ENCODE peak calls at places on chromosome 10, in six cellular contexts. K, E, Z, S, T and U are unnamed samples. For H3K36me3, the result is how much of the 10 kb centered on the place peaks cover.

GRCh38 chr10:12067336-12067735 is 1.4 kb upstream of the DHTKD1 start:
- DNase-seq in E (no peak), S (no peak), T (no peak), K (no peak), Z (no peak), U (no peak)

GRCh38 chr10:62250594-62251198 is 17.9 kb downstream of the RTKN2 start:
- DNase-seq in S (peak), K (no peak), E (no peak), T (no peak), Z (no peak), U (peak)

GRCh38 chr10:71217266-71218045 is 5.1 kb downstream of the UNC5B start:
- DNase-seq in E (no peak), Z (no peak), K (no peak), T (peak), S (peak), U (peak)

GRCh38 chr10:68271104-68271882 is 39.4 kb upstream of the ATOH7 start:
- DNase-seq in E (no peak), S (peak), Z (no peak), K (peak), T (peak), U (peak)

GRCh38 chr10:10462116-10462515 is 555.6 kb upstream of the CELF2 start:
- DNase-seq in T (peak), E (no peak), Z (no peak), K (no peak), S (no peak), U (no peak)

GRCh38 chr10:24483701-24484100 is 240.0 kb downstream of the ARHGAP21 start:
- DNase-seq in Z (no peak), K (peak), T (peak), S (peak), E (no peak), U (peak)

GRCh38 chr10:71767420-71768035 is 5.8 kb downstream of the VSIR start:
- DNase-seq in Z (peak), T (no peak), S (peak), E (no peak), K (no peak), U (peak)

GRCh38 chr10:88968316-88968882 is 15.8 kb upstream of the ACTA2 start:
- DNase-seq in Z (no peak), S (no peak), K (no peak), E (no peak), T (no peak), U (no peak)

GRCh38 chr10:89867964-89868363 is 166.6 kb downstream of the KIF20B start:
- DNase-seq in Z (no peak), K (no peak), E (no peak), S (no peak), T (no peak), U (peak)

GRCh38 chr10:115030483-115031200 is 62.5 kb upstream of the ATRNL1 start:
- DNase-seq in S (no peak), K (no peak), E (no peak), Z (no peak), T (peak), U (no peak)

GRCh38 chr10:77156406-77156879 is 481.2 kb downstream of the KCNMA1 start:
- DNase-seq in K (no peak), E (no peak), Z (no peak), S (no peak), T (no peak), U (no peak)

GRCh38 chr10:33616921-33617320 is 282.5 kb upstream of the NRP1 start:
- DNase-seq in E (no peak), K (no peak), S (no peak), T (no peak), Z (no peak), U (peak)

GRCh38 chr10:1360581-1361164 is 304.5 kb downstream of the WDR37 start:
- DNase-seq in T (peak), E (no peak), S (no peak), K (no peak), Z (no peak), U (peak)

GRCh38 chr10:108561649-108562048 is 1361.7 kb downstream of the XPNPEP1 start:
- DNase-seq in T (no peak), S (no peak), E (no peak), Z (no peak), K (no peak), U (no peak)

GRCh38 chr10:79382491-79382941 is 35.2 kb downstream of the PPIF start:
- DNase-seq in E (no peak), K (peak), Z (no peak), T (no peak), S (no peak), U (no peak)

GRCh38 chr10:89414879-89415821 is 782 bp downstream of the IFIT5 start:
- DNase-seq in T (peak), Z (peak), S (no peak), E (peak), K (peak), U (peak)

GRCh38 chr10:37937864-37938263 is 38.6 kb downstream of the ZNF25 start:
- DNase-seq in S (no peak), K (no peak), E (no peak), Z (no peak), T (no peak), U (no peak)

GRCh38 chr10:84424731-84425165 is 96.4 kb downstream of the CCSER2 start:
- DNase-seq in Z (peak), E (no peak), K (no peak), T (peak), S (no peak), U (peak)

GRCh38 chr10:102283890-102284289 is 38.6 kb downstream of the GBF1 start:
- DNase-seq in E (no peak), Z (no peak), S (no peak), K (no peak), T (no peak), U (no peak)

GRCh38 chr10:62326134-62326533 is 48.0 kb upstream of the ZNF365 start:
- DNase-seq in K (no peak), T (no peak), E (no peak), Z (no peak), S (no peak), U (no peak)

GRCh38 chr10:24706479-24707118 is 17.1 kb downstream of the ARHGAP21 start:
- DNase-seq in E (no peak), T (no peak), Z (no peak), S (no peak), K (no peak), U (peak)

GRCh38 chr10:55287346-55287745 is 486.3 kb upstream of the PCDH15 start:
- DNase-seq in S (no peak), K (no peak), Z (no peak), E (no peak), T (no peak), U (no peak)

GRCh38 chr10:11317936-11318670 is 293.3 kb downstream of the USP6NL start:
- DNase-seq in K (no peak), S (no peak), T (no peak), Z (no peak), E (no peak), U (no peak)

GRCh38 chr10:29446327-29446726 is 157.5 kb downstream of the LYZL1 start:
- DNase-seq in E (no peak), S (no peak), Z (no peak), T (no peak), K (no peak), U (no peak)

GRCh38 chr10:84605802-84606201 is 277.4 kb downstream of the CCSER2 start:
- DNase-seq in S (no peak), K (no peak), E (no peak), Z (no peak), T (no peak), U (no peak)

GRCh38 chr10:52351911-52352310 is 37.8 kb downstream of the DKK1 start:
- DNase-seq in Z (no peak), T (no peak), S (no peak), E (no peak), K (no peak), U (no peak)

GRCh38 chr10:78778446-78779338 is 290.1 kb upstream of the ZMIZ1 start:
- DNase-seq in S (peak), Z (no peak), E (no peak), K (no peak), T (no peak), U (no peak)

GRCh38 chr10:73088304-73088703 is 8.4 kb downstream of the P4HA1 start:
- DNase-seq in T (no peak), S (no peak), K (no peak), Z (no peak), E (no peak), U (no peak)

GRCh38 chr10:95346715-95347401 is 56.1 kb upstream of the PDLIM1 start:
- DNase-seq in Z (no peak), S (peak), T (peak), K (no peak), E (no peak), U (no peak)
- H3K36me3 ChIP-seq in Z (half or more), S (under half), T (under half), K (under half), E (under half), U (under half)

GRCh38 chr10:118595598-118596425 is at the start of gene PRLHR:
- DNase-seq in S (peak), E (no peak), Z (no peak), K (peak), T (peak), U (peak)
- H3K4me3 ChIP-seq in S (no peak), E (no peak), Z (no peak), K (peak), T (peak), U (no peak)

GRCh38 chr10:125010362-125010761 is 68.4 kb downstream of the ZRANB1 start:
- DNase-seq in K (no peak), S (no peak), E (no peak), Z (peak), T (no peak), U (no peak)
- H3K36me3 ChIP-seq in K (under half), S (under half), E (under half), Z (under half), T (under half), U (under half)

DNA sequence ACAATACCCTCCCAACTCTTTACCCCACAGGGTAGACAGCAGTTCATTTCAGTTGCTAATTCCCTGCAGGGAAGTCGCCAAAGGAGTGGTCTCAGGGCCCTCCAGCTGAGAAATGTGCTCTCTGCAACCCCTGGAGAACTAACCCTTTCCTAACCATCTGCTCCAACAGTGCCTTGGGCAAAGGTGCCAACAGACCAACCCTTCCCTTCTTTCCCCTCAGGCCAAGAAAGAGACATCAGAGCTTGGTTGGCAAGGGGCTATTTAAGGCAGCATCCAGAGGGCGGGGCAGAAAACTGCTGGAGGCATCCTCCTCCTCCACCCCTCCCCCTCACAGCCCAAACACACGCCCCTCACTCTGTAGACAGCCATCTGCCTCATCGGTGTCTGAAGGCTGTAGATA is 1.7 kb downstream of the SORBS1 start:
- DNase-seq in T (peak), E (no peak), S (no peak), K (no peak), Z (no peak), U (no peak)
- H3K4me3 ChIP-seq in T (peak), E (no peak), S (peak), K (no peak), Z (peak), U (no peak)

DNA sequence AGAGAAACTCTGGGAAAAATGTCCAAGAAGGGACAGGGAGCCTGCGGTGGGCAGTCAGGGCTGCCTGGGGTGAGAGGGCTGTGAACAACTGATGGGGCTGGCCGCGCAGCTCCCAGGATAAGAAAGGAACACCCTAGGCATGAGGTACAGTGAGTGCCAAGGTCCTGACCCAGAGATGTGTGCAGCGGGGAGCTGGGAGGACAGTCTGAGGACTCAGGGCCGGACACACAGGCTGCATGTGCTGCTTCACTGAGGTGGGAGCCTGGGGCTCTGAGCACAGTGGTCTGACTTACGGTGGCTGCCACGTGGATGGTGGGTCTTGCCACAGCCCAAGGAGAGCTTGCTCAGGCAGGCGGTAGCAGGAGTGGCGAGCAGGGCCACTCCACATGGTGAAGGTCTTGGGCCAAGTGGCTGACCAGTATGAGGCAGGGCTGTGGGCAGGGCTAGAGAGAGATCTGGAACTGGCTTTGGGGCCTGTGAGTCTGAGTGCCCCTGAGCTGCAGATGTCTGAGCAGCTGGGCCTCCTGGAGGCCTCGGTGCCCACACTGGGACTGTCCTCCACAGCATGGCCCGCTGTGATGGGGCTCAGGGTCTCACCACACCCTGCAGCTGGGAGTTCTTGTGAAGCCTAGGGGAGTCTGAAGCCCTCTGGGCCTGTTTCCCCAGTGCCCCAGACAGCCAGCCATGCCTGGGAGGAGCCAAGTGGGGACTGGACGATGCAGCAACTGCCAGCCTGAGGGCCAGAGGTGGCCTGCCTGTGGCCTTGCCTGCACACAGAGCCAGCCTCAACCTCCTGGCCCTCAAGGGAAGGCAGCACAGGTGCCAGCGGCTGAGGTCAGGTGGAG is 60.3 kb downstream of the RASGEF1A start:
- DNase-seq in K (peak), T (no peak), Z (peak), S (peak), E (no peak), U (no peak)
- H3K36me3 ChIP-seq in K (under half), T (under half), Z (under half), S (under half), E (under half), U (under half)

GRCh38 chr10:125158528-125159485 is 1.6 kb downstream of the CTBP2 start:
- DNase-seq in Z (peak), S (no peak), K (no peak), T (peak), E (no peak), U (peak)

GRCh38 chr10:125160856-125161569 is 650 bp upstream of the CTBP2 start:
- DNase-seq in K (peak), T (peak), S (peak), Z (peak), E (no peak), U (peak)

GRCh38 chr10:125159486-125159931 is 854 bp downstream of the CTBP2 start:
- DNase-seq in S (no peak), E (no peak), T (peak), Z (no peak), K (no peak), U (peak)

GRCh38 chr10:125161570-125162139 is 1.3 kb upstream of the CTBP2 start:
- DNase-seq in Z (no peak), K (no peak), E (no peak), T (no peak), S (no peak), U (peak)

DNA sequence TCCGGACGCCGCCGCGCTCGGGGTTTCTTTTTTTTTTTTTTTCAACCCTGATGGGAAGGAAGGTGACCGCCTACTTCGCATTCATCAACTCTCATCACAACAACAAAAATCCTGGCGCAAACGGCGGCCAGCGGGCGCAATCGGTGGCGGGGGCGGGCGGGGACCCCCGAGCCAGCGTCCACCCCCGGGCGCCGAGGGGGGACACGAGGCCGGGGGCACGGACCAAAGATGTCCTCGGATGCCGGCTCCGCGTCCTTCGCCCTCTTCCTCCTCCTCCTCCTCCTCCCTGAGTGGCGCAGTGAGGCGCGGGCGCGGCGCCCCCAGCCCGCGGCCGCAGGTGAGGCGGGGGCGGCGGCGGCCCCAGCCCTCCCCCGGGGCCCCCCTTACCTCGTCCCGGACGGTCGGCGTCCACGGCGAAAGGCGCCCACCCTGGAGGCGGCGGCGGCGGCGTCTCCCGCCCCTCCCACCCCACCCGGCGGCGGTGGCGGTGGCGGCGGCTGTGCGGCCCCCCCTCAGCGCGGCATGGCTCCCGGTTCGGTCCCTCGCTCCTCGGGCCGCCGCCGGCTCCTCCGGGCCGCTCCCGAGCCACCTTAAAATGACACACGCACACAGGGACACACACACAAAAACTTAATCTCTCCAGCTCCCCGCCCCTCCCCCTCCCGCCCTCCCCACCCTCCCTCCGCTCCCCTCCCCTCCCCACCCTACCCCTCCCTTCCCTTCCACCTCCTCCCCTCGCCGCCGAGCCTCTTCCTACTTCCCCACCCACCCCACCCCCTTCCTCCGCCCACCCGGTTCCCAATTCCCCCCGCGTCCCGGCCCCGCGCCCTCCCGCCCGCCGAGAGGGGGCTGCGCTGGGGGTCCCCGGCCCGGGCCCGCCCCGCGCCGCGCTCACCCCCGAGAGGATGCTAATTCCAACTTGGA is at the start of gene CTBP2:
- DNase-seq in T (peak), S (peak), K (peak), E (no peak), Z (peak), U (peak)
- H3K4me3 ChIP-seq in T (peak), S (peak), K (peak), E (no peak), Z (peak), U (peak)

DNA sequence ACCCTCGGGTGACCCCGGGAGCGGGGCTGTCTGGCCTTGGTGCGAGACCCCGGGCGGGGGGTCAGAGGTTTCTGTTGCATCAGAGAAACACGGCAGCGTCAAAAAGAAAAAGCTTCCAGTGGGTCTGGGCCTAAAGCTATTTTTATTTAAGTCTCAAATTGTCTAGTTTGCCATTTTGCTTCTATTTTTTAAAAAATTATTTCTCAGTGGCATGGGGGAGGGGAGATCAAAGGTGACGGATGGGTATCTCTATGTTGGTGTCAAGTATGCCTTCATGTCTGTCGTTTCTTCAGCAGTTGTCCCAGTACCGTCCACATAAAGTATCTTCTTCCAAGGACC is 25.9 kb upstream of the VAX1 start:
- DNase-seq in T (no peak), Z (no peak), S (no peak), K (no peak), E (no peak), U (no peak)
- H3K36me3 ChIP-seq in T (under half), Z (under half), S (under half), K (under half), E (under half), U (under half)

GRCh38 chr10:131891196-131891928 is 9.4 kb upstream of the PPP2R2D start:
- DNase-seq in S (no peak), Z (no peak), T (peak), K (peak), E (no peak), U (peak)
- H3K4me3 ChIP-seq in S (no peak), Z (no peak), T (no peak), K (no peak), E (no peak), U (no peak)